ENCODE peak calls at places on chromosomes 3 and 15, in eight cellular contexts. One of them, this sample, is unnamed.

GRCh38 chr15:51267047-51267713 is 71.2 kb downstream of the CYP19A1 start:
- DNase-seq in Ammon's horn: no peak
- DNase-seq in substantia nigra: no peak
- DNase-seq in ELR: peak
- DNase-seq in sciatic nerve: no peak
- DNase-seq in non-pigmented ciliary epithelial cell: no peak
- DNase-seq in activated T-cell treated with anti-CD3 and anti-CD28 coated beads for 1 hour: no peak
- DNase-seq in activated naive CD8-positive, alpha-beta T cell treated with anti-CD3 and anti-CD28 coated beads, Interleukin-2, amount 50 U/mL, for 24 hours: no peak
- DNase-seq in this sample: no peak

GRCh38 chr3:46865034-46865507 is 1.8 kb upstream of the MYL3 start:
- DNase-seq in Ammon's horn: no peak
- DNase-seq in substantia nigra: no peak
- DNase-seq in ELR: no peak
- DNase-seq in sciatic nerve: no peak
- DNase-seq in non-pigmented ciliary epithelial cell: no peak
- DNase-seq in activated T-cell treated with anti-CD3 and anti-CD28 coated beads for 1 hour: no peak
- DNase-seq in activated naive CD8-positive, alpha-beta T cell treated with anti-CD3 and anti-CD28 coated beads, Interleukin-2, amount 50 U/mL, for 24 hours: no peak
- DNase-seq in this sample: no peak

GRCh38 chr15:83380026-83380425 is 67.1 kb upstream of the SH3GL3 start:
- DNase-seq in Ammon's horn: no peak
- DNase-seq in substantia nigra: no peak
- DNase-seq in ELR: peak
- DNase-seq in sciatic nerve: no peak
- DNase-seq in non-pigmented ciliary epithelial cell: no peak
- DNase-seq in activated T-cell treated with anti-CD3 and anti-CD28 coated beads for 1 hour: no peak
- DNase-seq in activated naive CD8-positive, alpha-beta T cell treated with anti-CD3 and anti-CD28 coated beads, Interleukin-2, amount 50 U/mL, for 24 hours: no peak
- DNase-seq in this sample: no peak

GRCh38 chr15:50906954-50907865 is 1.3 kb upstream of the AP4E1 start:
- DNase-seq in Ammon's horn: no peak
- DNase-seq in substantia nigra: no peak
- DNase-seq in ELR: peak
- DNase-seq in sciatic nerve: no peak
- DNase-seq in non-pigmented ciliary epithelial cell: no peak
- DNase-seq in activated T-cell treated with anti-CD3 and anti-CD28 coated beads for 1 hour: peak
- DNase-seq in activated naive CD8-positive, alpha-beta T cell treated with anti-CD3 and anti-CD28 coated beads, Interleukin-2, amount 50 U/mL, for 24 hours: peak
- DNase-seq in this sample: peak

GRCh38 chr3:158777171-158777873 is 24.5 kb upstream of the MFSD1 start:
- DNase-seq in Ammon's horn: no peak
- DNase-seq in substantia nigra: no peak
- DNase-seq in ELR: no peak
- DNase-seq in sciatic nerve: no peak
- DNase-seq in non-pigmented ciliary epithelial cell: no peak
- DNase-seq in activated T-cell treated with anti-CD3 and anti-CD28 coated beads for 1 hour: no peak
- DNase-seq in activated naive CD8-positive, alpha-beta T cell treated with anti-CD3 and anti-CD28 coated beads, Interleukin-2, amount 50 U/mL, for 24 hours: no peak
- DNase-seq in this sample: no peak

GRCh38 chr3:53478166-53478830 is 16.1 kb upstream of the CACNA1D start:
- DNase-seq in Ammon's horn: no peak
- DNase-seq in substantia nigra: no peak
- DNase-seq in ELR: no peak
- DNase-seq in sciatic nerve: no peak
- DNase-seq in non-pigmented ciliary epithelial cell: no peak
- DNase-seq in activated T-cell treated with anti-CD3 and anti-CD28 coated beads for 1 hour: no peak
- DNase-seq in activated naive CD8-positive, alpha-beta T cell treated with anti-CD3 and anti-CD28 coated beads, Interleukin-2, amount 50 U/mL, for 24 hours: no peak
- DNase-seq in this sample: no peak

GRCh38 chr15:70160803-70161565 is 63.3 kb upstream of the TLE3 start:
- DNase-seq in Ammon's horn: peak
- DNase-seq in substantia nigra: peak
- DNase-seq in ELR: no peak
- DNase-seq in sciatic nerve: no peak
- DNase-seq in non-pigmented ciliary epithelial cell: no peak
- DNase-seq in activated T-cell treated with anti-CD3 and anti-CD28 coated beads for 1 hour: no peak
- DNase-seq in activated naive CD8-positive, alpha-beta T cell treated with anti-CD3 and anti-CD28 coated beads, Interleukin-2, amount 50 U/mL, for 24 hours: no peak
- DNase-seq in this sample: no peak

GRCh38 chr3:23264413-23264812 is 61.3 kb downstream of the UBE2E2 start:
- DNase-seq in Ammon's horn: no peak
- DNase-seq in substantia nigra: no peak
- DNase-seq in ELR: peak
- DNase-seq in sciatic nerve: no peak
- DNase-seq in non-pigmented ciliary epithelial cell: peak
- DNase-seq in activated T-cell treated with anti-CD3 and anti-CD28 coated beads for 1 hour: no peak
- DNase-seq in activated naive CD8-positive, alpha-beta T cell treated with anti-CD3 and anti-CD28 coated beads, Interleukin-2, amount 50 U/mL, for 24 hours: no peak
- DNase-seq in this sample: no peak

GRCh38 chr3:33041909-33042308 is 55.0 kb downstream of the GLB1 start:
- DNase-seq in Ammon's horn: no peak
- DNase-seq in substantia nigra: no peak
- DNase-seq in ELR: no peak
- DNase-seq in sciatic nerve: no peak
- DNase-seq in non-pigmented ciliary epithelial cell: no peak
- DNase-seq in activated T-cell treated with anti-CD3 and anti-CD28 coated beads for 1 hour: no peak
- DNase-seq in activated naive CD8-positive, alpha-beta T cell treated with anti-CD3 and anti-CD28 coated beads, Interleukin-2, amount 50 U/mL, for 24 hours: no peak
- DNase-seq in this sample: no peak

GRCh38 chr3:180265551-180265950 is 228.8 kb upstream of the PEX5L start:
- DNase-seq in Ammon's horn: peak
- DNase-seq in substantia nigra: no peak
- DNase-seq in ELR: peak
- DNase-seq in sciatic nerve: no peak
- DNase-seq in non-pigmented ciliary epithelial cell: no peak
- DNase-seq in activated T-cell treated with anti-CD3 and anti-CD28 coated beads for 1 hour: no peak
- DNase-seq in activated naive CD8-positive, alpha-beta T cell treated with anti-CD3 and anti-CD28 coated beads, Interleukin-2, amount 50 U/mL, for 24 hours: no peak
- DNase-seq in this sample: no peak

GRCh38 chr3:158152186-158152585 is 42.3 kb downstream of the RSRC1 start:
- DNase-seq in Ammon's horn: no peak
- DNase-seq in substantia nigra: no peak
- DNase-seq in ELR: peak
- DNase-seq in sciatic nerve: no peak
- DNase-seq in non-pigmented ciliary epithelial cell: no peak
- DNase-seq in activated T-cell treated with anti-CD3 and anti-CD28 coated beads for 1 hour: no peak
- DNase-seq in activated naive CD8-positive, alpha-beta T cell treated with anti-CD3 and anti-CD28 coated beads, Interleukin-2, amount 50 U/mL, for 24 hours: no peak
- DNase-seq in this sample: no peak

This sample was measured in stimulated activated CD8-positive, alpha-beta memory T cell treated with anti-CD3 and anti-CD28 coated beads, Interleukin-12 subunit alpha, Interleukin-12 subunit beta, amount 100 ng/mL, for 1 hour.